ENCODE peak calls at places on chromosome 3, in nine cellular contexts. Y, R, G, Q, O, X, U, S and C are unnamed samples.

GRCh38 chr3:36418296-36418695 is 38.0 kb downstream of the STAC start:
- DNase-seq in X (no peak), R (no peak), Q (no peak), U (no peak), O (no peak), S (no peak), Y (no peak), G (no peak), C (no peak)

GRCh38 chr3:24123596-24123995 is 178.5 kb downstream of the NR1D2 start:
- DNase-seq in U (no peak), S (no peak), G (no peak), O (no peak), Y (no peak), R (no peak), X (no peak), Q (peak), C (no peak)

GRCh38 chr3:70000563-70001081 is 1.1 kb downstream of the SAMMSON start:
- DNase-seq in O (no peak), S (no peak), Y (no peak), U (no peak), Q (no peak), R (no peak), X (peak), G (no peak), C (no peak)

GRCh38 chr3:159818399-159818798 is 170.2 kb upstream of the IL12A start:
- DNase-seq in O (no peak), U (no peak), S (peak), R (no peak), X (no peak), Y (no peak), Q (no peak), G (no peak), C (peak)

GRCh38 chr3:150639262-150639661 is 36.1 kb downstream of the SELENOT start:
- DNase-seq in S (no peak), U (no peak), G (no peak), R (no peak), O (no peak), Y (no peak), Q (no peak), X (no peak), C (no peak)

GRCh38 chr3:138449490-138449889 is 15.1 kb downstream of the ESYT3 start:
- DNase-seq in S (no peak), Q (no peak), X (no peak), G (no peak), R (no peak), O (no peak), U (no peak), Y (no peak), C (no peak)

GRCh38 chr3:130601662-130602061 is 84.7 kb downstream of the COL6A6 start:
- DNase-seq in G (no peak), Y (no peak), Q (no peak), X (no peak), O (no peak), R (no peak), S (no peak), U (no peak), C (no peak)

GRCh38 chr3:138066972-138067371 is 48.4 kb downstream of the DZIP1L start:
- DNase-seq in Y (no peak), S (no peak), O (no peak), Q (no peak), G (no peak), R (no peak), X (no peak), U (no peak), C (no peak)

GRCh38 chr3:112128843-112129727 is 4.0 kb downstream of the GCSAM start:
- DNase-seq in Q (no peak), O (no peak), U (no peak), R (no peak), S (no peak), X (no peak), Y (no peak), G (peak), C (no peak)

GRCh38 chr3:127320529-127321121 is 32.8 kb upstream of the PRR20G start:
- DNase-seq in X (no peak), Y (no peak), O (no peak), S (no peak), U (no peak), Q (no peak), R (no peak), G (peak), C (no peak)

GRCh38 chr3:156142649-156143048 is 22.3 kb downstream of the KCNAB1 start:
- DNase-seq in Y (no peak), O (no peak), G (no peak), Q (no peak), R (no peak), U (no peak), X (no peak), S (no peak), C (no peak)

GRCh38 chr3:113485161-113485609 is 29.8 kb downstream of the SPICE1 start:
- DNase-seq in R (peak), X (no peak), U (no peak), G (no peak), Q (no peak), S (peak), Y (no peak), O (no peak), C (no peak)

GRCh38 chr3:53675022-53675697 is 171.1 kb downstream of the CHDH start:
- DNase-seq in S (no peak), X (no peak), Q (no peak), U (no peak), G (no peak), O (no peak), R (no peak), Y (no peak), C (peak)

GRCh38 chr3:52108302-52109232 is 45.7 kb downstream of the POC1A start:
- DNase-seq in Y (peak), G (no peak), R (no peak), O (peak), X (no peak), Q (no peak), U (no peak), S (no peak), C (peak)

GRCh38 chr3:63353383-63353782 is 75.3 kb downstream of the SYNPR start:
- DNase-seq in R (no peak), S (no peak), Q (no peak), G (peak), Y (no peak), O (no peak), X (no peak), U (no peak), C (no peak)

GRCh38 chr3:38210141-38210757 is 44.9 kb downstream of the OXSR1 start:
- DNase-seq in R (no peak), U (no peak), Q (no peak), Y (no peak), S (no peak), X (no peak), O (no peak), G (no peak), C (no peak)

GRCh38 chr3:59001675-59002074 is 48.1 kb downstream of the CFAP20DC start:
- DNase-seq in X (no peak), U (no peak), Y (no peak), R (no peak), Q (no peak), G (no peak), S (no peak), O (peak), C (no peak)

GRCh38 chr3:104437891-104438290 is 928.8 kb upstream of the ALCAM start:
- DNase-seq in Q (no peak), S (no peak), R (no peak), X (no peak), G (no peak), O (no peak), Y (no peak), U (no peak), C (no peak)

GRCh38 chr3:65746848-65747247 is 291.9 kb downstream of the MAGI1 start:
- DNase-seq in S (no peak), U (no peak), O (no peak), Q (no peak), R (no peak), Y (no peak), G (no peak), X (no peak), C (no peak)

GRCh38 chr3:134388748-134389485 is 14.7 kb upstream of the AMOTL2 start:
- DNase-seq in Q (no peak), R (no peak), Y (no peak), O (no peak), S (no peak), G (no peak), X (no peak), U (no peak), C (no peak)

GRCh38 chr3:148643389-148643840 is 54.3 kb upstream of the AGTR1 start:
- DNase-seq in S (no peak), U (no peak), Y (no peak), R (no peak), Q (no peak), X (no peak), G (no peak), O (no peak), C (no peak)

GRCh38 chr3:38738630-38739395 is 77.2 kb downstream of the SCN10A start:
- DNase-seq in R (peak), O (peak), S (peak), U (no peak), G (no peak), X (peak), Y (no peak), Q (no peak), C (peak)

GRCh38 chr3:4720316-4721075 is 227.3 kb downstream of the ITPR1 start:
- DNase-seq in X (no peak), G (peak), Q (no peak), U (peak), R (peak), Y (peak), O (peak), S (peak), C (no peak)

GRCh38 chr3:196604548-196604947 is 34.9 kb upstream of the NRROS start:
- DNase-seq in X (no peak), O (no peak), R (no peak), U (no peak), S (no peak), Y (no peak), G (no peak), Q (no peak), C (no peak)

GRCh38 chr3:7800006-7800780 is 701.4 kb upstream of the LMCD1 start:
- DNase-seq in U (no peak), S (no peak), Q (no peak), G (no peak), O (no peak), X (no peak), Y (no peak), R (no peak), C (peak)

GRCh38 chr3:197297020-197297419 is 1.4 kb downstream of the DLG1 start:
- DNase-seq in X (no peak), S (no peak), U (no peak), R (peak), O (no peak), Q (no peak), G (peak), Y (no peak), C (no peak)

GRCh38 chr3:89572261-89572660 is 464.8 kb downstream of the EPHA3 start:
- DNase-seq in R (no peak), Q (no peak), U (no peak), G (no peak), S (no peak), O (no peak), Y (no peak), X (no peak), C (no peak)

GRCh38 chr3:70824078-70824477 is 511.6 kb upstream of the MDFIC2 start:
- DNase-seq in X (no peak), U (no peak), S (no peak), Y (no peak), Q (no peak), G (no peak), O (no peak), R (no peak), C (no peak)

GRCh38 chr3:134860141-134860540 is 65.1 kb downstream of the EPHB1 start:
- DNase-seq in U (no peak), Y (no peak), O (no peak), X (no peak), S (no peak), Q (no peak), G (no peak), R (no peak), C (peak)

GRCh38 chr3:82618594-82618993 is 857.1 kb upstream of the GBE1 start:
- DNase-seq in G (no peak), Q (no peak), Y (no peak), U (no peak), X (no peak), S (no peak), R (no peak), O (no peak), C (no peak)
- TF ChIP-seq CTCF in G (no peak), Q (no peak), Y (no peak), U (no peak), X (no peak), S (no peak), R (no peak), O (no peak), C (no peak)

GRCh38 chr3:50370594-50370993 is 11.3 kb upstream of the TMEM115 start:
- DNase-seq in X (no peak), S (no peak), G (no peak), Q (no peak), R (no peak), O (no peak), Y (no peak), U (no peak), C (peak)
- TF ChIP-seq CTCF in X (peak), S (peak), G (no peak), Q (peak), R (no peak), O (no peak), Y (no peak), U (peak), C (peak)

DNA sequence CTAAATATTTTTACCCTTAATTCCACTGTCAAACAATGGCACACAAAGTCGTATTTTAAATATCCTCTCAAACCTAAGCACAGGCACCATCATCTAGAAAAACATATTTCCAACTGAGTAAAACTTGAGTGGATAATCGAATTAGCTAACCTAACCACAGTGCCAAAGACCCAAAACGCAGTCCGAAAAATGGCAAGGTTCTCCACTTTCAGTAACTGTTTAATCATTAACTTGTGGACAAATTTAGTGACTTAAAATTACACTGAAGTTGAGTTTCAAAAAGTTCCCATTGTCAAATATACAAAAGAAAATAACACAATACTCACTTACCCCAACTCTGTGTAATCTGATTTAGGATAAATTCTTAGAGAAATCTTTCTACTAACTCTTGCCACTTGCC is 10.0 kb downstream of the CNBP start:
- DNase-seq in S (no peak), U (no peak), R (no peak), Y (no peak), G (no peak), X (no peak), O (no peak), Q (no peak), C (no peak)
- TF ChIP-seq CTCF in S (no peak), U (no peak), R (no peak), Y (no peak), G (no peak), X (no peak), O (no peak), Q (no peak), C (no peak)

DNA sequence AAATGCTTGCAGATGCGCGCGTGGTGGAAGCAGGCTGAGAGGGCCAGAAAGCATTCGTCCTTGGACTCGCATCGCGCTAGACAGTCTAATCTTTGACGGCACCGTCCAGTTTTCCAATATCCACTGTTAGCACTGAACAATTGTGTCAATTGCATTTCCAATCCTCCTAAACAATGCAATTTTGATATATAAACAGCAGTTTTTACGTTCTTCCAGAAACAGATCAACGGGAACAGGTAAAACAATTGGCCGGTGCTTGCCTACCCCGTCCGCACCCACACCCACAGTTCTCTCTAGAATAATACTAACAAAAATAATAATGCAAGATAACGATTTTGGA is 17.2 kb downstream of the CPN2 start:
- DNase-seq in G (no peak), X (no peak), U (no peak), Q (no peak), R (no peak), S (no peak), Y (no peak), O (no peak), C (no peak)
- TF ChIP-seq CTCF in G (peak), X (no peak), U (no peak), Q (no peak), R (no peak), S (no peak), Y (no peak), O (no peak), C (no peak)